ENCODE peak calls at places on chromosomes 7 and 10, in nine cellular contexts. D, G, V, N, A, W, X, F and I are unnamed samples.

GRCh38 chr7:816751-817671 is 15.3 kb upstream of the SUN1 start:
- DNase-seq in W (no peak), V (peak; percentile 79), X (no peak), G (peak; percentile 26), A (no peak), N (peak; percentile 52), F (no peak), D (no peak), I (no peak)

GRCh38 chr7:5692845-5693278 is 88.6 kb downstream of the RNF216 start:
- DNase-seq in F (no peak), N (peak; percentile 69), X (peak; percentile 91), W (no peak), V (no peak), G (no peak), D (no peak), A (no peak), I (no peak)

GRCh38 chr10:110340821-110341220 is 36.1 kb upstream of the SMNDC1 start:
- DNase-seq in A (no peak), X (no peak), D (no peak), F (no peak), W (no peak), V (no peak), N (no peak), G (no peak), I (no peak)

GRCh38 chr10:132122097-132122861 is 56.5 kb downstream of the JAKMIP3 start:
- DNase-seq in V (no peak), F (no peak), W (no peak), G (no peak), A (no peak), N (no peak), D (no peak), X (no peak), I (no peak)

GRCh38 chr10:122163182-122164027 is 107.7 kb upstream of the BTBD16 start:
- DNase-seq in N (peak; percentile 61), F (no peak), V (peak; percentile 97), W (no peak), X (no peak), D (no peak), A (no peak), G (no peak), I (no peak)

GRCh38 chr7:3157541-3158287 is 114.0 kb upstream of the CARD11 start:
- DNase-seq in W (no peak), X (no peak), G (no peak), D (no peak), A (no peak), N (peak; percentile 39), V (no peak), F (no peak), I (no peak)

GRCh38 chr7:125644113-125644512 is 714.5 kb upstream of the POT1 start:
- DNase-seq in V (no peak), D (no peak), A (no peak), G (no peak), W (no peak), F (no peak), X (no peak), N (no peak), I (no peak)

GRCh38 chr7:2530076-2530967 is 10.7 kb downstream of the LFNG start:
- DNase-seq in W (peak; percentile 95), V (no peak), N (no peak), F (no peak), X (no peak), A (peak; percentile 19), G (peak; percentile 85), D (no peak), I (peak; percentile 44)

GRCh38 chr7:74018261-74018660 is 9.7 kb upstream of the ELN start:
- DNase-seq in G (no peak), W (no peak), N (no peak), A (no peak), V (no peak), D (no peak), X (no peak), F (no peak), I (no peak)

GRCh38 chr7:14717711-14718304 is 184.7 kb downstream of the DGKB start:
- DNase-seq in D (no peak), W (no peak), N (peak; percentile 54), G (no peak), A (no peak), V (no peak), X (no peak), F (peak; percentile 7), I (no peak)

GRCh38 chr10:88493676-88494483 is 89.2 kb downstream of the RNLS start:
- DNase-seq in N (no peak), W (no peak), V (no peak), F (no peak), D (no peak), A (no peak), X (no peak), G (no peak), I (no peak)

GRCh38 chr10:48464871-48465736 is 139.8 kb downstream of the ARHGAP22 start:
- DNase-seq in D (no peak), G (no peak), W (no peak), V (peak; percentile 60), A (peak; percentile 22), F (no peak), N (no peak), X (no peak), I (peak; percentile 70)

GRCh38 chr7:115099906-115100305 is 178.0 kb downstream of the MDFIC start:
- DNase-seq in W (no peak), X (no peak), G (no peak), D (no peak), F (no peak), A (no peak), N (peak; percentile 81), V (no peak), I (no peak)

GRCh38 chr10:110803830-110804338 is 67.8 kb upstream of the PDCD4 start:
- DNase-seq in A (peak; percentile 72), F (peak; percentile 49), G (peak; percentile 15), W (peak; percentile 25), X (peak; percentile 22), V (peak; percentile 84), N (peak; percentile 66), D (no peak), I (no peak)

GRCh38 chr7:38374507-38374906 is 101.1 kb upstream of the TARP start:
- DNase-seq in F (no peak), N (peak; percentile 77), W (peak; percentile 50), A (no peak), G (peak; percentile 40), V (peak; percentile 77), D (no peak), X (no peak), I (no peak)

GRCh38 chr10:42989481-42989921 is 87.4 kb upstream of the RET start:
- DNase-seq in X (no peak), V (no peak), F (no peak), G (no peak), D (no peak), W (no peak), A (no peak), N (no peak), I (no peak)

GRCh38 chr7:105325225-105325904 is 63.4 kb downstream of the SRPK2 start:
- DNase-seq in F (no peak), V (no peak), A (no peak), N (no peak), G (no peak), D (no peak), X (no peak), W (peak; percentile 36), I (no peak)

GRCh38 chr10:132403511-132404168 is 6.6 kb downstream of the PWWP2B start:
- DNase-seq in F (no peak), W (no peak), N (no peak), A (no peak), G (no peak), D (no peak), X (no peak), V (peak; percentile 43), I (no peak)

GRCh38 chr7:43565786-43566185 is 17.1 kb upstream of the STK17A start:
- DNase-seq in W (no peak), F (no peak), N (peak; percentile 76), V (no peak), D (no peak), X (no peak), G (no peak), A (no peak), I (no peak)

GRCh38 chr10:97140284-97140846 is 45.4 kb downstream of the SLIT1 start:
- DNase-seq in G (no peak), V (no peak), F (no peak), X (no peak), N (no peak), W (no peak), D (no peak), A (no peak), I (no peak)

GRCh38 chr10:118238573-118239240 is 103.4 kb downstream of the FAM204A start:
- DNase-seq in F (no peak), A (peak; percentile 49), X (no peak), G (no peak), V (no peak), D (no peak), W (no peak), N (no peak), I (no peak)

GRCh38 chr10:71770789-71771188 is 2.5 kb downstream of the VSIR start:
- DNase-seq in W (peak; percentile 52), X (no peak), V (no peak), G (no peak), D (no peak), N (no peak), F (no peak), A (peak; percentile 54), I (no peak)

GRCh38 chr7:98921608-98922372 is 43.5 kb downstream of the TRRAP start:
- DNase-seq in D (no peak), X (no peak), N (no peak), F (no peak), W (no peak), G (no peak), A (no peak), V (peak; percentile 70), I (no peak)

GRCh38 chr7:117706191-117706590 is 167.1 kb downstream of the CTTNBP2 start:
- DNase-seq in D (no peak), G (no peak), F (no peak), A (no peak), W (no peak), V (no peak), X (no peak), N (no peak), I (no peak)

GRCh38 chr10:124703778-124704427 is 40.3 kb downstream of the FAM53B start:
- DNase-seq in G (no peak), D (no peak), A (peak; percentile 82), W (no peak), F (no peak), N (peak; percentile 20), X (no peak), V (no peak), I (peak; percentile 88)

GRCh38 chr10:60549686-60550085 is 160.0 kb upstream of the ANK3 start:
- DNase-seq in G (no peak), X (no peak), D (no peak), N (peak; percentile 39), V (no peak), F (peak; percentile 0), W (no peak), A (no peak), I (no peak)

GRCh38 chr10:85542149-85542548 is 824.4 kb downstream of the GRID1 start:
- DNase-seq in N (no peak), G (no peak), D (no peak), W (no peak), F (no peak), X (no peak), A (no peak), V (no peak), I (no peak)

GRCh38 chr7:74479961-74480829 is 26.5 kb downstream of the GTF2IRD1 start:
- DNase-seq in W (no peak), D (peak; percentile 56), V (peak; percentile 88), G (no peak), N (peak; percentile 86), F (peak; percentile 68), A (peak; percentile 79), X (no peak), I (peak; percentile 85)

GRCh38 chr7:130048906-130049305 is 2.3 kb downstream of the ZC3HC1 start:
- DNase-seq in F (no peak), W (no peak), G (no peak), X (no peak), V (no peak), A (no peak), D (no peak), N (no peak), I (no peak)

GRCh38 chr7:133053321-133053891 is 28.5 kb downstream of the CHCHD3 start:
- DNase-seq in D (no peak), G (no peak), X (peak; percentile 96), F (no peak), A (peak; percentile 59), V (no peak), N (no peak), W (no peak), I (no peak)

GRCh38 chr7:724298-724697 is 2.2 kb upstream of the DNAAF5 start:
- DNase-seq in F (no peak), W (no peak), X (no peak), V (no peak), G (no peak), N (no peak), A (no peak), D (no peak), I (no peak)